ENCODE peak calls at places on chromosome 11, in ten cellular contexts. D is T-helper 2 cell treated with Interferon-gamma antibody and Interleukin-4, amounts not matched to agents 5 μg/mL and 100 μg/mL, for 36 hours; V is NCI-H460; L is activated T-cell treated with anti-CD3 and anti-CD28 coated beads for 1 hour; A is putamen; F is body of pancreas; W is activated CD4-positive, alpha-beta T cell treated with anti-CD3 and anti-CD28 coated beads, Interleukin-2, amount 50 U/mL, for 1 hour; Q is LoVo; C is H54; O is NCI-H1417 treated with DMSO at 0.1 percent for 48 hours. M is an unnamed sample.

GRCh38 chr11:101944896-101945295 is 28.6 kb upstream of the ANGPTL5 start:
- DNase-seq in O (no peak), C (no peak), Q (no peak), A (no peak), L (no peak), V (no peak), W (no peak), D (no peak), F (no peak), M (no peak)

GRCh38 chr11:62400760-62401159 is 18.1 kb upstream of the SCGB1A1 start:
- DNase-seq in W (no peak), C (peak), F (peak), V (no peak), L (no peak), A (peak), Q (no peak), O (no peak), D (no peak), M (no peak)

GRCh38 chr11:12266943-12267342 is 110.4 kb upstream of the PARVA start:
- DNase-seq in D (no peak), A (no peak), O (no peak), V (no peak), W (no peak), Q (no peak), C (no peak), L (no peak), F (no peak), M (no peak)

GRCh38 chr11:123211981-123212380 is 16.9 kb upstream of the CLMP start:
- DNase-seq in D (no peak), V (no peak), C (no peak), A (no peak), F (no peak), L (no peak), O (no peak), W (no peak), Q (no peak), M (no peak)

GRCh38 chr11:47331454-47332302 is 20.8 kb downstream of the MYBPC3 start:
- DNase-seq in L (no peak), V (no peak), A (no peak), F (no peak), D (no peak), C (no peak), O (no peak), W (no peak), Q (no peak), M (no peak)

GRCh38 chr11:58919561-58919960 is 19.7 kb upstream of the GLYATL1 start:
- DNase-seq in Q (no peak), W (no peak), C (no peak), L (no peak), D (no peak), A (no peak), O (no peak), V (no peak), F (no peak), M (no peak)

GRCh38 chr11:76169473-76169881 is 36.8 kb downstream of the WNT11 start:
- DNase-seq in W (no peak), F (no peak), Q (no peak), D (no peak), C (no peak), L (no peak), A (no peak), V (no peak), O (no peak), M (no peak)

GRCh38 chr11:38756537-38756936 is 2158.5 kb upstream of the RAG2 start:
- DNase-seq in O (no peak), F (no peak), V (no peak), Q (no peak), D (no peak), A (no peak), C (no peak), W (no peak), L (no peak), M (no peak)

GRCh38 chr11:46120711-46121327 is 435 bp downstream of the PHF21A start:
- DNase-seq in Q (peak), A (peak), F (peak), L (no peak), C (peak), D (peak), W (peak), V (peak), O (no peak), M (peak)

GRCh38 chr11:133697161-133697560 is 148.2 kb downstream of the SPATA19 start:
- DNase-seq in A (no peak), F (no peak), W (no peak), V (no peak), D (no peak), Q (no peak), C (no peak), L (no peak), O (no peak), M (no peak)

GRCh38 chr11:113448311-113448666 is 26.9 kb downstream of the DRD2 start:
- DNase-seq in L (no peak), D (no peak), C (peak), A (peak), V (no peak), O (no peak), Q (no peak), W (no peak), F (no peak), M (no peak)

GRCh38 chr11:76810151-76810853 is 27.1 kb downstream of the TSKU start:
- DNase-seq in L (no peak), Q (peak), C (no peak), A (no peak), W (no peak), V (no peak), O (no peak), F (no peak), D (peak), M (peak)

GRCh38 chr11:107493117-107493516 is 35.5 kb upstream of the CWF19L2 start:
- DNase-seq in C (peak), W (no peak), Q (no peak), V (no peak), F (no peak), L (no peak), O (no peak), D (no peak), A (no peak), M (no peak)

GRCh38 chr11:133508448-133508847 is 23.9 kb downstream of the OPCML start:
- DNase-seq in L (no peak), V (no peak), C (no peak), Q (no peak), A (no peak), O (no peak), D (no peak), W (no peak), F (no peak), M (no peak)

GRCh38 chr11:7688238-7688826 is 15.0 kb upstream of the CYB5R2 start:
- DNase-seq in V (no peak), C (no peak), Q (peak), F (no peak), A (no peak), O (no peak), W (no peak), L (no peak), D (no peak), M (peak)

GRCh38 chr11:90542092-90542491 is 319.2 kb upstream of the CHORDC1 start:
- DNase-seq in W (no peak), V (no peak), A (no peak), Q (no peak), D (no peak), C (no peak), O (no peak), L (no peak), F (no peak), M (no peak)

GRCh38 chr11:102553835-102554282 is 23.3 kb upstream of the MMP7 start:
- DNase-seq in Q (peak), C (no peak), D (no peak), O (no peak), V (no peak), A (no peak), L (no peak), F (no peak), W (no peak), M (no peak)

GRCh38 chr11:12086271-12087074 is 23.9 kb upstream of the MICAL2 start:
- DNase-seq in L (no peak), Q (peak), V (no peak), F (peak), O (no peak), A (no peak), W (no peak), C (no peak), D (no peak), M (no peak)

GRCh38 chr11:44421090-44421675 is 111.2 kb upstream of the ALX4 start:
- DNase-seq in D (no peak), C (no peak), O (no peak), W (no peak), F (no peak), L (no peak), V (no peak), Q (peak), A (no peak), M (no peak)

GRCh38 chr11:45096636-45097035 is 49.8 kb upstream of the PRDM11 start:
- DNase-seq in D (no peak), Q (no peak), A (no peak), C (no peak), W (no peak), L (no peak), V (no peak), F (no peak), O (no peak), M (no peak)

GRCh38 chr11:77174559-77174958 is 46.5 kb downstream of the MYO7A start:
- DNase-seq in F (peak), O (peak), C (no peak), L (no peak), V (no peak), A (no peak), W (no peak), Q (no peak), D (no peak), M (no peak)

GRCh38 chr11:17683378-17684161 is 35.8 kb upstream of the MYOD1 start:
- DNase-seq in Q (peak), W (no peak), A (no peak), F (no peak), L (no peak), V (peak), D (no peak), O (no peak), C (peak), M (no peak)

GRCh38 chr11:42161886-42162285 is 702.4 kb upstream of the LRRC4C start:
- DNase-seq in V (no peak), L (no peak), Q (no peak), A (no peak), O (no peak), C (no peak), F (no peak), D (no peak), W (no peak), M (no peak)

GRCh38 chr11:6654281-6655019 is 1.2 kb downstream of the DCHS1 start:
- DNase-seq in A (peak), W (no peak), F (peak), D (no peak), L (no peak), C (no peak), Q (no peak), O (no peak), V (no peak), M (no peak)

GRCh38 chr11:37333345-37333744 is 735.3 kb upstream of the RAG2 start:
- DNase-seq in V (no peak), A (no peak), L (no peak), O (no peak), W (no peak), Q (no peak), D (no peak), F (no peak), C (no peak), M (no peak)

GRCh38 chr11:113994077-113994954 is 19.4 kb downstream of the HTR3A start:
- DNase-seq in F (no peak), D (no peak), Q (peak), V (no peak), L (peak), O (no peak), W (peak), A (no peak), C (no peak), M (peak)

GRCh38 chr11:100404907-100405306 is 282.2 kb upstream of the ARHGAP42 start:
- DNase-seq in D (no peak), O (no peak), W (no peak), L (no peak), Q (no peak), F (no peak), V (no peak), C (no peak), A (no peak), M (no peak)

GRCh38 chr11:119672597-119672996 is 56.4 kb downstream of the NECTIN1 start:
- DNase-seq in D (no peak), O (no peak), C (no peak), A (no peak), L (no peak), W (no peak), Q (no peak), F (no peak), V (no peak), M (no peak)

GRCh38 chr11:12963051-12963450 is 46.1 kb upstream of the RASSF10 start:
- DNase-seq in W (no peak), O (no peak), D (no peak), Q (no peak), V (no peak), L (no peak), A (peak), F (no peak), C (no peak), M (no peak)

GRCh38 chr11:134333312-134333711 is 1.5 kb downstream of the GLB1L2 start:
- DNase-seq in D (no peak), W (no peak), A (no peak), L (no peak), F (no peak), Q (no peak), V (no peak), O (no peak), C (no peak), M (no peak)

GRCh38 chr11:28146123-28146751 is 38.0 kb downstream of the METTL15 start:
- DNase-seq in C (peak), A (no peak), V (peak), Q (peak), F (no peak), O (no peak), D (no peak), W (no peak), L (no peak), M (no peak)

GRCh38 chr11:32500001-32500400 is 64.7 kb upstream of the WT1 start:
- DNase-seq in L (no peak), W (no peak), C (no peak), A (no peak), Q (no peak), O (no peak), V (no peak), D (no peak), F (no peak), M (no peak)

GRCh38 chr11:130431337-130431773 is 2.9 kb upstream of the ADAMTS8 start:
- DNase-seq in O (no peak), F (peak), W (peak), D (peak), A (no peak), V (peak), L (peak), Q (peak), C (peak), M (peak)

GRCh38 chr11:96143016-96143670 is 199.9 kb downstream of the MAML2 start:
- DNase-seq in L (no peak), Q (no peak), A (no peak), O (no peak), V (no peak), F (no peak), W (no peak), D (no peak), C (no peak), M (no peak)

GRCh38 chr11:62033191-62034044 is 66.0 kb upstream of the FTH1 start:
- DNase-seq in W (no peak), O (no peak), V (no peak), F (no peak), Q (peak), C (peak), A (no peak), D (no peak), L (no peak), M (no peak)

GRCh38 chr11:128658499-128658898 is 35.4 kb upstream of the FLI1 start:
- DNase-seq in C (no peak), O (no peak), W (no peak), A (no peak), V (no peak), L (no peak), D (no peak), F (no peak), Q (no peak), M (no peak)

M was measured in DND-41.